ENCODE peak calls at places on chromosome 18, in eight cellular contexts. U is K562, N is IMR-90, E is HepG2, Q is A549, R is HCT116, O is GM12878, A is H1. K is an unnamed sample.

GRCh38 chr18:9348079-9348671 is 13.6 kb downstream of the TWSG1 start:
- DNase-seq in Q (no peak), E (no peak), A (no peak), R (no peak), N (peak), U (no peak), O (peak), K (no peak)

GRCh38 chr18:40534748-40535147 is 1420.3 kb upstream of the PIK3C3 start:
- DNase-seq in Q (no peak), R (no peak), N (peak), E (no peak), A (no peak), U (no peak), O (no peak), K (no peak)

GRCh38 chr18:73151086-73151485 is 283.3 kb upstream of the NETO1 start:
- DNase-seq in A (no peak), U (no peak), E (no peak), Q (no peak), O (no peak), R (no peak), N (peak), K (no peak)

GRCh38 chr18:7808992-7809391 is 241.9 kb downstream of the PTPRM start:
- DNase-seq in Q (no peak), N (no peak), E (no peak), A (no peak), U (peak), O (no peak), R (no peak), K (no peak)

GRCh38 chr18:29378739-29379138 is 1201.8 kb upstream of the CDH2 start:
- DNase-seq in Q (no peak), N (no peak), U (no peak), R (no peak), E (no peak), A (no peak), O (no peak), K (no peak)

GRCh38 chr18:48887294-48887904 is 63.4 kb downstream of the SMAD7 start:
- DNase-seq in U (no peak), O (no peak), Q (no peak), R (no peak), A (no peak), E (no peak), N (no peak), K (no peak)

GRCh38 chr18:31156831-31157763 is 5.6 kb downstream of the DSC1 start:
- DNase-seq in O (no peak), N (no peak), Q (no peak), A (no peak), E (no peak), R (no peak), U (peak), K (no peak)

GRCh38 chr18:68679531-68679930 is 35.4 kb downstream of the TMX3 start:
- DNase-seq in A (no peak), R (no peak), N (peak), Q (no peak), O (no peak), U (no peak), E (no peak), K (no peak)

GRCh38 chr18:39455300-39455699 is 1889.7 kb upstream of the CELF4 start:
- DNase-seq in Q (peak), N (peak), E (peak), A (no peak), O (no peak), U (no peak), R (no peak), K (no peak)

GRCh38 chr18:46407471-46408166 is 249.4 kb downstream of the LOXHD1 start:
- DNase-seq in N (peak), Q (no peak), O (no peak), E (no peak), U (no peak), A (no peak), R (no peak), K (no peak)

GRCh38 chr18:427005-427404 is 73.5 kb downstream of the COLEC12 start:
- DNase-seq in O (no peak), E (no peak), Q (peak), U (no peak), R (no peak), N (peak), A (no peak), K (no peak)

GRCh38 chr18:31513189-31513907 is 15.4 kb downstream of the DSG2 start:
- DNase-seq in R (no peak), E (peak), Q (peak), A (no peak), O (no peak), U (no peak), N (peak), K (no peak)

GRCh38 chr18:2442726-2443275 is 128.5 kb downstream of the METTL4 start:
- DNase-seq in O (no peak), N (peak), Q (no peak), R (no peak), A (no peak), E (no peak), U (no peak), K (no peak)

GRCh38 chr18:22471546-22472131 is 53.9 kb upstream of the CTAGE1 start:
- DNase-seq in R (no peak), N (peak), Q (no peak), E (no peak), U (peak), O (no peak), A (no peak), K (no peak)

GRCh38 chr18:41326311-41326710 is 628.7 kb upstream of the PIK3C3 start:
- DNase-seq in U (no peak), O (no peak), R (no peak), E (no peak), Q (no peak), A (no peak), N (peak), K (no peak)

GRCh38 chr18:9017170-9017899 is 85.2 kb upstream of the NDUFV2 start:
- DNase-seq in Q (peak), E (peak), O (peak), N (peak), U (peak), A (peak), R (peak), K (peak)

GRCh38 chr18:63138469-63139340 is 180.9 kb downstream of the BCL2 start:
- DNase-seq in A (peak), O (peak), U (peak), Q (no peak), R (no peak), E (no peak), N (no peak), K (no peak)

GRCh38 chr18:43601432-43601831 is 324.1 kb upstream of the SYT4 start:
- DNase-seq in U (no peak), A (no peak), R (no peak), O (no peak), N (no peak), E (no peak), Q (no peak), K (no peak)

GRCh38 chr18:23835506-23835905 is 146.3 kb downstream of the LAMA3 start:
- DNase-seq in O (no peak), N (no peak), A (no peak), E (no peak), R (no peak), Q (no peak), U (no peak), K (no peak)

GRCh38 chr18:11052800-11053199 is 96.6 kb downstream of the PIEZO2 start:
- DNase-seq in E (no peak), A (no peak), U (no peak), O (no peak), Q (no peak), N (peak), R (no peak), K (no peak)

GRCh38 chr18:66742832-66743231 is 138.9 kb upstream of the CDH19 start:
- DNase-seq in Q (no peak), U (no peak), R (no peak), A (no peak), O (no peak), E (no peak), N (no peak), K (no peak)

GRCh38 chr18:8603663-8604520 is 5.3 kb upstream of the RAB12 start:
- DNase-seq in U (no peak), A (no peak), N (no peak), O (peak), Q (no peak), E (no peak), R (no peak), K (no peak)

GRCh38 chr18:24570716-24571115 is 110.3 kb downstream of the HRH4 start:
- DNase-seq in N (no peak), A (no peak), O (no peak), E (no peak), Q (no peak), U (no peak), R (no peak), K (no peak)

GRCh38 chr18:8610442-8610801 is 1.2 kb downstream of the RAB12 start:
- DNase-seq in O (no peak), A (no peak), E (no peak), N (peak), R (no peak), Q (no peak), U (peak), K (peak)

GRCh38 chr18:22558945-22559385 is 141.2 kb upstream of the CTAGE1 start:
- DNase-seq in A (no peak), R (no peak), E (peak), U (peak), N (peak), O (no peak), Q (peak), K (peak)

GRCh38 chr18:21757833-21758232 is 17.2 kb downstream of the MIB1 start:
- DNase-seq in N (no peak), A (no peak), Q (no peak), U (no peak), R (no peak), E (no peak), O (no peak), K (no peak)

GRCh38 chr18:10270160-10270571 is 184.3 kb upstream of the APCDD1 start:
- DNase-seq in E (peak), Q (no peak), N (peak), U (no peak), A (no peak), O (no peak), R (no peak), K (no peak)

GRCh38 chr18:50131591-50131990 is 63.4 kb downstream of the MYO5B start:
- DNase-seq in E (no peak), U (no peak), A (no peak), R (no peak), Q (no peak), O (peak), N (no peak), K (no peak)

GRCh38 chr18:75070625-75071483 is 138.1 kb downstream of the PTGR3 start:
- DNase-seq in Q (peak), N (peak), E (peak), R (peak), U (peak), A (no peak), O (peak), K (no peak)

GRCh38 chr18:57768557-57769326 is 34.4 kb downstream of the ATP8B1 start:
- DNase-seq in N (peak), R (no peak), E (no peak), U (no peak), O (no peak), Q (no peak), A (no peak), K (no peak)

GRCh38 chr18:62312851-62313250 is 12.3 kb upstream of the TNFRSF11A start:
- DNase-seq in U (no peak), A (no peak), N (no peak), Q (no peak), O (no peak), R (no peak), E (no peak), K (no peak)

GRCh38 chr18:77181950-77182707 is 49.5 kb upstream of the MBP start:
- DNase-seq in E (no peak), U (no peak), N (no peak), R (no peak), Q (no peak), A (no peak), O (no peak), K (no peak)

GRCh38 chr18:77178559-77178958 is 46.0 kb upstream of the MBP start:
- DNase-seq in U (no peak), R (no peak), A (no peak), Q (no peak), N (peak), E (no peak), O (no peak), K (no peak)

GRCh38 chr18:77173274-77174030 is 40.9 kb upstream of the MBP start:
- DNase-seq in R (no peak), O (no peak), N (no peak), E (no peak), A (no peak), U (no peak), Q (no peak), K (no peak)

GRCh38 chr18:77177009-77177408 is 44.4 kb upstream of the MBP start:
- DNase-seq in E (no peak), U (no peak), R (no peak), O (no peak), Q (peak), A (no peak), N (peak), K (no peak)
- TF ChIP-seq RAD21 in E (no peak), U (no peak), R (no peak), O (no peak), Q (no peak), A (no peak), N (no peak), K (no peak)

GRCh38 chr18:47794725-47795447 is 135.6 kb downstream of the SMAD2 start:
- DNase-seq in O (no peak), U (no peak), N (no peak), E (no peak), R (no peak), A (no peak), Q (no peak), K (no peak)
- TF ChIP-seq RAD21 in O (no peak), U (no peak), N (no peak), E (no peak), R (no peak), A (no peak), Q (no peak), K (no peak)

GRCh38 chr18:12606592-12607315 is 51.2 kb downstream of the SPIRE1 start:
- DNase-seq in E (peak), N (peak), Q (peak), R (peak), O (no peak), U (no peak), A (no peak), K (no peak)
- TF ChIP-seq RAD21 in E (no peak), N (no peak), Q (no peak), R (no peak), O (no peak), U (no peak), A (no peak), K (no peak)

GRCh38 chr18:27991391-27991790 is 185.5 kb downstream of the CDH2 start:
- DNase-seq in O (no peak), A (no peak), N (no peak), Q (no peak), E (peak), R (no peak), U (no peak), K (no peak)

GRCh38 chr18:27983780-27984179 is 193.2 kb downstream of the CDH2 start:
- DNase-seq in O (no peak), A (no peak), N (no peak), R (no peak), U (no peak), E (no peak), Q (no peak), K (no peak)

GRCh38 chr18:27985800-27986199 is 191.1 kb downstream of the CDH2 start:
- DNase-seq in U (no peak), R (no peak), Q (no peak), N (no peak), E (no peak), O (no peak), A (no peak), K (no peak)
- TF ChIP-seq RAD21 in U (no peak), R (no peak), Q (no peak), N (no peak), E (no peak), O (no peak), A (no peak), K (no peak)

K was measured in SK-N-SH.